ENCODE peak calls at places on chromosomes 12 and 14, in eight cellular contexts. One of them, this sample, is unnamed. For H3K36me3, the result is how much of the 10 kb centered on the place peaks cover.

GRCh38 chr14:88554458-88555286 is at the start of gene PTPN21:
- DNase-seq in tibial nerve: peak
- DNase-seq in HepG2: peak
- DNase-seq in body of pancreas: peak
- DNase-seq in sigmoid colon: peak
- DNase-seq in adrenal gland: peak
- DNase-seq in HCT116: no peak
- DNase-seq in stomach: peak
- DNase-seq in this sample: peak

GRCh38 chr12:57112492-57113294 is 1.5 kb upstream of the STAT6 start:
- DNase-seq in tibial nerve: no peak
- DNase-seq in HepG2: no peak
- DNase-seq in body of pancreas: no peak
- DNase-seq in sigmoid colon: no peak
- DNase-seq in adrenal gland: no peak
- DNase-seq in HCT116: no peak
- DNase-seq in stomach: peak
- DNase-seq in this sample: no peak

GRCh38 chr12:109773384-109774011 is 59.7 kb downstream of the TRPV4 start:
- DNase-seq in tibial nerve: no peak
- DNase-seq in HepG2: no peak
- DNase-seq in body of pancreas: peak
- DNase-seq in sigmoid colon: peak
- DNase-seq in adrenal gland: peak
- DNase-seq in HCT116: no peak
- DNase-seq in stomach: peak
- DNase-seq in this sample: peak

GRCh38 chr12:43896496-43896895 is 60.6 kb downstream of the TMEM117 start:
- DNase-seq in tibial nerve: no peak
- DNase-seq in HepG2: no peak
- DNase-seq in body of pancreas: no peak
- DNase-seq in sigmoid colon: no peak
- DNase-seq in adrenal gland: no peak
- DNase-seq in HCT116: no peak
- DNase-seq in stomach: no peak
- DNase-seq in this sample: no peak

GRCh38 chr14:69328765-69329164 is 68.8 kb downstream of the GALNT16 start:
- DNase-seq in tibial nerve: no peak
- DNase-seq in HepG2: no peak
- DNase-seq in body of pancreas: no peak
- DNase-seq in sigmoid colon: no peak
- DNase-seq in adrenal gland: no peak
- DNase-seq in HCT116: no peak
- DNase-seq in stomach: no peak
- DNase-seq in this sample: no peak

GRCh38 chr12:73863541-73863940 is 674.1 kb upstream of the ATXN7L3B start:
- DNase-seq in tibial nerve: no peak
- DNase-seq in HepG2: no peak
- DNase-seq in body of pancreas: no peak
- DNase-seq in sigmoid colon: no peak
- DNase-seq in adrenal gland: no peak
- DNase-seq in HCT116: peak
- DNase-seq in stomach: no peak
- DNase-seq in this sample: no peak

GRCh38 chr14:93811020-93811419 is 22.7 kb upstream of the PRIMA1 start:
- DNase-seq in tibial nerve: no peak
- DNase-seq in HepG2: no peak
- DNase-seq in body of pancreas: no peak
- DNase-seq in sigmoid colon: no peak
- DNase-seq in adrenal gland: no peak
- DNase-seq in HCT116: no peak
- DNase-seq in stomach: no peak
- DNase-seq in this sample: no peak

GRCh38 chr14:88793259-88793625 is 489 bp upstream of the EML5 start:
- DNase-seq in tibial nerve: no peak
- DNase-seq in HepG2: no peak
- DNase-seq in body of pancreas: no peak
- DNase-seq in sigmoid colon: peak
- DNase-seq in adrenal gland: no peak
- DNase-seq in HCT116: no peak
- DNase-seq in stomach: no peak
- DNase-seq in this sample: no peak

GRCh38 chr12:41576925-41577324 is 388.8 kb downstream of the PDZRN4 start:
- DNase-seq in tibial nerve: no peak
- DNase-seq in HepG2: no peak
- DNase-seq in body of pancreas: no peak
- DNase-seq in sigmoid colon: no peak
- DNase-seq in adrenal gland: no peak
- DNase-seq in HCT116: no peak
- DNase-seq in stomach: no peak
- DNase-seq in this sample: no peak

GRCh38 chr12:22919883-22920282 is 294.9 kb downstream of the ETNK1 start:
- DNase-seq in tibial nerve: no peak
- DNase-seq in HepG2: no peak
- DNase-seq in body of pancreas: no peak
- DNase-seq in sigmoid colon: no peak
- DNase-seq in adrenal gland: no peak
- DNase-seq in HCT116: no peak
- DNase-seq in stomach: no peak
- DNase-seq in this sample: no peak

GRCh38 chr12:53060721-53061276 is 10.9 kb downstream of the TNS2 start:
- DNase-seq in tibial nerve: peak
- DNase-seq in HepG2: no peak
- DNase-seq in body of pancreas: peak
- DNase-seq in sigmoid colon: peak
- DNase-seq in adrenal gland: peak
- DNase-seq in HCT116: no peak
- DNase-seq in stomach: peak
- DNase-seq in this sample: peak

GRCh38 chr12:65741662-65742480 is 82.4 kb upstream of the HMGA2 start:
- DNase-seq in tibial nerve: no peak
- DNase-seq in HepG2: peak
- DNase-seq in body of pancreas: peak
- DNase-seq in sigmoid colon: no peak
- DNase-seq in adrenal gland: no peak
- DNase-seq in HCT116: no peak
- DNase-seq in stomach: no peak
- DNase-seq in this sample: no peak

GRCh38 chr12:44532940-44533339 is 343.2 kb downstream of the NELL2 start:
- DNase-seq in tibial nerve: no peak
- DNase-seq in HepG2: no peak
- DNase-seq in body of pancreas: no peak
- DNase-seq in sigmoid colon: no peak
- DNase-seq in adrenal gland: no peak
- DNase-seq in HCT116: no peak
- DNase-seq in stomach: no peak
- DNase-seq in this sample: no peak

GRCh38 chr12:124389537-124390441 is 94.9 kb downstream of the RFLNA start:
- DNase-seq in tibial nerve: no peak
- DNase-seq in HepG2: peak
- DNase-seq in body of pancreas: no peak
- DNase-seq in sigmoid colon: no peak
- DNase-seq in adrenal gland: no peak
- DNase-seq in HCT116: no peak
- DNase-seq in stomach: no peak
- DNase-seq in this sample: no peak
- H3K4me3 ChIP-seq in tibial nerve: peak
- H3K4me3 ChIP-seq in HepG2: peak
- H3K4me3 ChIP-seq in body of pancreas: no peak
- H3K4me3 ChIP-seq in sigmoid colon: peak
- H3K4me3 ChIP-seq in adrenal gland: no peak
- H3K4me3 ChIP-seq in HCT116: no peak
- H3K4me3 ChIP-seq in stomach: peak
- H3K4me3 ChIP-seq in this sample: peak

DNA sequence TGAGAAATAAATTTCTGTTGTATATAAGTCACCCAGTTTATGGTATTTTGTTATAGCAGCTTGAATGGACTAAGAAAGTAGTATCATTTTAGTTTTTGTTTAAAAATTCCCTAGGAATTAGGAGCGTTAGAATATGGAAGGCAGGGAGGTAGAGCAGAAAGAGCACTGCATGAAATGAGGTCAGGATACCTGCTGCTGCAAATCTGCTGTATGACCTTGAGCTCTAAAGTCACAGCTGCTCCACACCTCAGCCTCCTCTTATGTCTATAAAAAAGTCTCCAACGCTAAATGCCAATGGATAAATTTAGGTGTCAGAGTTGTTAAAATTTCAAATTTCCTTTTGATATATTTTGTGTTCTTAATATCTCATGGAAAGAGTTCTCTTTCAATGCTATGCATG is 181.0 kb upstream of the GZMB start:
- DNase-seq in tibial nerve: no peak
- DNase-seq in HepG2: no peak
- DNase-seq in body of pancreas: no peak
- DNase-seq in sigmoid colon: no peak
- DNase-seq in adrenal gland: no peak
- DNase-seq in HCT116: no peak
- DNase-seq in stomach: no peak
- DNase-seq in this sample: no peak
- TF ChIP-seq POLR2A in tibial nerve: no peak
- TF ChIP-seq POLR2A in HepG2: no peak
- TF ChIP-seq POLR2A in body of pancreas: no peak
- TF ChIP-seq POLR2A in sigmoid colon: no peak
- TF ChIP-seq POLR2A in adrenal gland: no peak
- TF ChIP-seq POLR2A in HCT116: no peak
- TF ChIP-seq POLR2A in stomach: no peak
- TF ChIP-seq POLR2A in this sample: no peak

GRCh38 chr12:105595440-105595839 is 264.9 kb downstream of the C12orf75 start:
- DNase-seq in tibial nerve: no peak
- DNase-seq in HepG2: no peak
- DNase-seq in body of pancreas: no peak
- DNase-seq in sigmoid colon: no peak
- DNase-seq in adrenal gland: no peak
- DNase-seq in HCT116: no peak
- DNase-seq in stomach: no peak
- DNase-seq in this sample: no peak
- H3K36me3 ChIP-seq in tibial nerve: under half
- H3K36me3 ChIP-seq in HepG2: under half
- H3K36me3 ChIP-seq in body of pancreas: under half
- H3K36me3 ChIP-seq in sigmoid colon: under half
- H3K36me3 ChIP-seq in adrenal gland: under half
- H3K36me3 ChIP-seq in HCT116: under half
- H3K36me3 ChIP-seq in stomach: under half
- H3K36me3 ChIP-seq in this sample: under half

GRCh38 chr14:95096476-95096875 is 60.9 kb downstream of the DICER1 start:
- DNase-seq in tibial nerve: no peak
- DNase-seq in HepG2: no peak
- DNase-seq in body of pancreas: no peak
- DNase-seq in sigmoid colon: no peak
- DNase-seq in adrenal gland: no peak
- DNase-seq in HCT116: no peak
- DNase-seq in stomach: no peak
- DNase-seq in this sample: no peak
- H3K4me3 ChIP-seq in tibial nerve: no peak
- H3K4me3 ChIP-seq in HepG2: no peak
- H3K4me3 ChIP-seq in body of pancreas: no peak
- H3K4me3 ChIP-seq in sigmoid colon: no peak
- H3K4me3 ChIP-seq in adrenal gland: no peak
- H3K4me3 ChIP-seq in HCT116: no peak
- H3K4me3 ChIP-seq in stomach: no peak
- H3K4me3 ChIP-seq in this sample: no peak

DNA sequence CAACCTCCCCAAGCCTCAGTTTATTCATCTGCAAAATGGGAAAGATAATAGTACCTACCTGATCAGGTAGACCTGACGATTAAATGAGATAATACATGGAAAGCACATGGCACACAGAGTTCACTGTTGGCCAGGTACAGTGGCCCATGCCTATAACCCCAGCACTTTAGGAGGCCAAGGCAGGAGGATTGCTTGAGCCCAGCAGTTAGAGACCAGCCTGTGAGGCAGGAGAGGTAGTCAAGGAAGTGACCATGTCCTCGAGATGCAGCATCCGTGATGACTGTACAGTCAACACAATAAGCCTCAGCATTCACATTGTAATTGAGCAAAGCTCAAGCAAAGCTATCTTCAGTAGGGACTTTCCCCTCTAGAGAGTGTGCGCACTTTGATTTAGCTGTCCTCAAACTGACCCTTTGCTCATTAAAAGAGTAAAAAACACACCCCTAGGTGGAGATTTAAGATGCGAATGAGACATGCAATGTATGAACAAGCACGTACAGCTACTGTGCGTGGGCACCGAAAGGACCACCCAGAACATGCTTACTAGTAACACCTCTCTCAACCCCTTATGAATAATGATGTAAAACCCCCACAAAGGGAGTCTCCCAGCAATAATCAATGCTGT is 9.9 kb downstream of the ISCU start:
- DNase-seq in tibial nerve: no peak
- DNase-seq in HepG2: no peak
- DNase-seq in body of pancreas: no peak
- DNase-seq in sigmoid colon: no peak
- DNase-seq in adrenal gland: no peak
- DNase-seq in HCT116: no peak
- DNase-seq in stomach: no peak
- DNase-seq in this sample: no peak
- TF ChIP-seq POLR2A in tibial nerve: no peak
- TF ChIP-seq POLR2A in HepG2: no peak
- TF ChIP-seq POLR2A in body of pancreas: no peak
- TF ChIP-seq POLR2A in sigmoid colon: no peak
- TF ChIP-seq POLR2A in adrenal gland: no peak
- TF ChIP-seq POLR2A in HCT116: no peak
- TF ChIP-seq POLR2A in stomach: no peak
- TF ChIP-seq POLR2A in this sample: no peak

GRCh38 chr14:35760143-35760542 is 49.0 kb downstream of the RALGAPA1 start:
- DNase-seq in tibial nerve: no peak
- DNase-seq in HepG2: no peak
- DNase-seq in body of pancreas: no peak
- DNase-seq in sigmoid colon: no peak
- DNase-seq in adrenal gland: no peak
- DNase-seq in HCT116: no peak
- DNase-seq in stomach: no peak
- DNase-seq in this sample: no peak
- H3K36me3 ChIP-seq in tibial nerve: under half
- H3K36me3 ChIP-seq in HepG2: under half
- H3K36me3 ChIP-seq in body of pancreas: under half
- H3K36me3 ChIP-seq in sigmoid colon: under half
- H3K36me3 ChIP-seq in adrenal gland: under half
- H3K36me3 ChIP-seq in HCT116: under half
- H3K36me3 ChIP-seq in stomach: half or more
- H3K36me3 ChIP-seq in this sample: under half

This sample was measured in Peyer's patch.